ENCODE peak calls at places on chromosomes 1 and 21, in five cellular contexts. F is brain microvascular endothelial cell, T is endothelial cell, R is lower lobe of right lung, X is pancreas. V is an unnamed sample.

GRCh38 chr1:85343612-85344255 is 67.3 kb upstream of the BCL10 start:
- DNase-seq in F (no peak), T (no peak), R (no peak), X (no peak), V (no peak)

GRCh38 chr21:36297938-36298572 is 21.9 kb upstream of the MORC3 start:
- DNase-seq in F (no peak), T (no peak), R (peak), X (no peak), V (peak)

GRCh38 chr1:41353744-41354143 is 7.5 kb upstream of the FOXO6 start:
- DNase-seq in F (no peak), T (no peak), R (no peak), X (no peak), V (no peak)

GRCh38 chr1:175720023-175720422 is 23.4 kb downstream of the TNR start:
- DNase-seq in F (no peak), T (no peak), R (no peak), X (no peak), V (no peak)

GRCh38 chr1:4974981-4975685 is 320.7 kb downstream of the AJAP1 start:
- DNase-seq in F (no peak), T (no peak), R (no peak), X (no peak), V (no peak)

GRCh38 chr1:173555651-173556305 is 47.1 kb downstream of the SLC9C2 start:
- DNase-seq in F (no peak), T (no peak), R (no peak), X (no peak), V (no peak)

GRCh38 chr1:113930499-113931161 is 1.5 kb downstream of the HIPK1 start:
- DNase-seq in F (peak), T (peak), R (no peak), X (no peak), V (peak)

GRCh38 chr1:227893696-227894305 is 53.9 kb downstream of the WNT9A start:
- DNase-seq in F (no peak), T (peak), R (no peak), X (peak), V (no peak)

GRCh38 chr1:178513278-178513983 is 522 bp downstream of the TEX35 start:
- DNase-seq in F (no peak), T (no peak), R (no peak), X (no peak), V (no peak)

GRCh38 chr1:169925505-169926482 is 32.1 kb upstream of the SCYL3 start:
- DNase-seq in F (no peak), T (no peak), R (no peak), X (no peak), V (no peak)

GRCh38 chr1:193654951-193655705 is 468.7 kb upstream of the B3GALT2 start:
- DNase-seq in F (no peak), T (no peak), R (no peak), X (no peak), V (no peak)

GRCh38 chr21:20266369-20266710 is 731.9 kb upstream of the NCAM2 start:
- DNase-seq in F (no peak), T (no peak), R (no peak), X (no peak), V (no peak)

GRCh38 chr1:115978292-115978941 is 2.1 kb downstream of the SLC22A15 start:
- DNase-seq in F (no peak), T (no peak), R (no peak), X (no peak), V (no peak)

DNA sequence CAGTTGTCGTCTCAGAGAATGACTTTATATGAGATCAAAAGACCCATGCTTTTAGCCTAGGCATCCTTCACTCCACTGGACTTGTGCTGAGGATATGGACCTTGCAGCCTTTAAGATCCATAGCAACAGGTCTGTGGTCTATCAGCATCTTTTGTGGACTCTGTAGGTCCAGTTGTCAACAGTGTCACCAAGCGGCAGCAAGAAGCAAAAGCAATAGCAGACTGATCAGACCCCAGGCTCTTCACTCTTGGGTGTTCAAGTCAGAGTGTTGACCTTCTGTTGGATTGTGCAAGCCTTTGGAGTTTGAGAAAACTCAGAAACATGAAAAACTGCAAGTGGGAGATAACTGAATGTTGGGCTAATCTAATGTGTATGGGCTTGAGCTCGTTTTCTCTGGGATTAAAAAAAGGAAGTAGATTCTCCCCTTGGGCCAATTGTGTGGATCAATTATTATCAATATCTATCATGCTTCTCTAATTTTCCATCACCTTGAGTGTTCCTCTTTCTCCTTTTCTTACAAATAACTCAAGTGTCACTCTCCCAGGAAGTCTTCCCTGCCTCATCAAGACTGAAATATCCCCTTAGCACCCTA is 144.2 kb downstream of the LYPLAL1 start:
- DNase-seq in F (no peak), T (peak), R (no peak), X (peak), V (no peak)
- TF ChIP-seq CTCF in F (peak), T (peak), R (peak), X (no peak), V (no peak)

GRCh38 chr1:39129514-39129913 is 75.0 kb upstream of the MACF1 start:
- DNase-seq in F (no peak), T (no peak), R (no peak), X (no peak), V (peak)
- TF ChIP-seq CTCF in F (peak), T (no peak), R (peak), X (no peak), V (no peak)

GRCh38 chr1:50218344-50218743 is 109.6 kb downstream of the ELAVL4 start:
- DNase-seq in F (no peak), T (no peak), R (no peak), X (no peak), V (no peak)
- TF ChIP-seq CTCF in F (no peak), T (no peak), R (no peak), X (no peak), V (no peak)

GRCh38 chr1:93433407-93433961 is 14.4 kb upstream of the FNBP1L start:
- DNase-seq in F (no peak), T (no peak), R (no peak), X (peak), V (peak)
- TF ChIP-seq CTCF in F (peak), T (no peak), R (peak), X (peak), V (no peak)

DNA sequence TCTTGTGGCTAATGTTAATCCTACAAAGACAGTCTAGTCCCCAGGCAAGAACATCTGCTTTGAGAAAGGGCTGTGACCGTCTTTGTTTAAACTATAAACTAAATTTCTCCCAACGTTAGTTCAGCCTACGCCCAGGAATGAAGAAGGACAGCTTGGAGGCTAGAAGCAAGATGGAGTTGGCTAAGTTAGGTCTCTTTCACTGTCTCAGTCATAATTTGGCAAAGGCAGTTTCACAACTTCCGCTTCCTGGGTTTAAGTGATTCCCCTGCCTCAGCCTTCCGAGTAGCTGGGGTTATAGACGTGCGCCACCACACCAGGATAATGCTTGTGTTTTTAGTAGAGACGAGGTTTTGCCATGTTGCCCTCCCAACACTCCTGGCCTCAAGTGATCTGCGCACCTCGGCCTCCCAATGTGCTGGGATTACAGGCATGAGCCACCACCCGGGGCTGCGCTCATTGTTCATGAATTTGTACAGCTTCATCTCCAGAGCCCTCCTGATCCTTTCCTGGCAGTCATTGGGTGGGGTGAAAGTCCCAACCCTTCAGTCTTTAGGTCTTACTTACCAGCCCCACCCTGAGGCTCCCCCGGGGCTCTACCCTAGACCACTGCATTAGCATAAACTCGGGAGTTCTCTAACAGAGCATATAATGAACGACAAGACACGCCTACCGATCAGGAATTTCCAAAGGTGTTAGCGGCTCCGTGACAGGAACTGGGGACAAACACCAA is 4.9 kb upstream of the MASP2 start:
- DNase-seq in F (no peak), T (no peak), R (peak), X (no peak), V (no peak)
- TF ChIP-seq CTCF in F (no peak), T (no peak), R (no peak), X (no peak), V (no peak)

V was measured in activated CD8-positive, alpha-beta T cell treated with anti-CD3 and anti-CD28 coated beads for 36 hours.